ENCODE peak calls at places on chromosomes 11 and 22, in five cellular contexts. G, P, A, I and Z are unnamed samples.

GRCh38 chr11:35035894-35036408 is 103.0 kb upstream of the CD44 start:
- DNase-seq in G (peak), P (peak), A (peak), I (no peak), Z (no peak)

GRCh38 chr22:23431337-23432072 is 148.6 kb downstream of the IGLL1 start:
- DNase-seq in G (no peak), P (no peak), A (no peak), I (no peak), Z (peak)

GRCh38 chr11:8247312-8247711 is 16.4 kb downstream of the LMO1 start:
- DNase-seq in G (no peak), P (no peak), A (peak), I (peak), Z (peak)

GRCh38 chr11:96074551-96075309 is 150.8 kb upstream of the MTMR2 start:
- DNase-seq in G (no peak), P (no peak), A (no peak), I (no peak), Z (no peak)

GRCh38 chr11:1572200-1573076 is at the start of gene DUSP8:
- DNase-seq in G (no peak), P (peak), A (peak), I (peak), Z (peak)

GRCh38 chr11:34176980-34177319 is 71.5 kb downstream of the NAT10 start:
- DNase-seq in G (no peak), P (no peak), A (no peak), I (no peak), Z (no peak)

GRCh38 chr22:22959147-22959827 is 71.7 kb downstream of the IGLL5 start:
- DNase-seq in G (peak), P (peak), A (peak), I (peak), Z (peak)

GRCh38 chr22:43101306-43101705 is 9.2 kb upstream of the BIK start:
- DNase-seq in G (no peak), P (peak), A (no peak), I (no peak), Z (no peak)

GRCh38 chr11:3709977-3710376 is 38.8 kb upstream of the CHRNA10 start:
- DNase-seq in G (no peak), P (no peak), A (peak), I (no peak), Z (no peak)

GRCh38 chr11:32870676-32871075 is 21.9 kb upstream of the QSER1 start:
- DNase-seq in G (no peak), P (no peak), A (no peak), I (no peak), Z (peak)

GRCh38 chr11:128662960-128663359 is 30.9 kb upstream of the FLI1 start:
- DNase-seq in G (no peak), P (no peak), A (no peak), I (no peak), Z (no peak)

GRCh38 chr11:87583931-87584330 is 546.2 kb downstream of the TMEM135 start:
- DNase-seq in G (no peak), P (no peak), A (no peak), I (no peak), Z (no peak)

GRCh38 chr11:76939219-76939631 is 78.5 kb downstream of the ACER3 start:
- DNase-seq in G (no peak), P (peak), A (no peak), I (no peak), Z (peak)

GRCh38 chr11:773425-773824 is 3.9 kb downstream of the GATD1 start:
- DNase-seq in G (no peak), P (no peak), A (no peak), I (no peak), Z (no peak)

GRCh38 chr11:69460540-69461257 is 20.8 kb upstream of the LINC01488 start:
- DNase-seq in G (no peak), P (peak), A (peak), I (no peak), Z (no peak)

GRCh38 chr22:48871176-48871840 is 956.4 kb downstream of the BRD1 start:
- DNase-seq in G (no peak), P (no peak), A (no peak), I (no peak), Z (no peak)

GRCh38 chr11:13338437-13339069 is 61.0 kb downstream of the BMAL1 start:
- DNase-seq in G (no peak), P (peak), A (peak), I (no peak), Z (no peak)

GRCh38 chr11:24747275-24748251 is 250.7 kb downstream of the LUZP2 start:
- DNase-seq in G (no peak), P (no peak), A (no peak), I (no peak), Z (no peak)

GRCh38 chr22:48719978-48720661 is 1107.6 kb downstream of the BRD1 start:
- DNase-seq in G (no peak), P (no peak), A (no peak), I (no peak), Z (peak)

GRCh38 chr11:64250875-64251721 is at the start of gene PLCB3:
- DNase-seq in G (no peak), P (peak), A (peak), I (no peak), Z (peak)

GRCh38 chr11:1305558-1306056 is 3.8 kb downstream of the TOLLIP start:
- DNase-seq in G (no peak), P (no peak), A (no peak), I (no peak), Z (peak)

GRCh38 chr11:14905104-14906033 is 13.3 kb upstream of the CYP2R1 start:
- DNase-seq in G (no peak), P (peak), A (peak), I (peak), Z (peak)

GRCh38 chr22:35517207-35517606 is 23.4 kb upstream of the RASD2 start:
- DNase-seq in G (no peak), P (no peak), A (no peak), I (no peak), Z (peak)

GRCh38 chr11:104106136-104106754 is 57.7 kb downstream of the PDGFD start:
- DNase-seq in G (no peak), P (no peak), A (peak), I (no peak), Z (no peak)

GRCh38 chr11:114082415-114082748 is 22.9 kb downstream of the ZBTB16 start:
- DNase-seq in G (no peak), P (peak), A (peak), I (peak), Z (no peak)

GRCh38 chr11:19345519-19345847 is 104.7 kb upstream of the E2F8 start:
- DNase-seq in G (no peak), P (no peak), A (peak), I (no peak), Z (peak)

GRCh38 chr11:134742228-134742612 is 330.2 kb upstream of the B3GAT1 start:
- DNase-seq in G (no peak), P (peak), A (no peak), I (no peak), Z (no peak)

GRCh38 chr11:93131709-93132108 is 66.1 kb downstream of the SLC36A4 start:
- DNase-seq in G (no peak), P (no peak), A (no peak), I (no peak), Z (peak)

DNA sequence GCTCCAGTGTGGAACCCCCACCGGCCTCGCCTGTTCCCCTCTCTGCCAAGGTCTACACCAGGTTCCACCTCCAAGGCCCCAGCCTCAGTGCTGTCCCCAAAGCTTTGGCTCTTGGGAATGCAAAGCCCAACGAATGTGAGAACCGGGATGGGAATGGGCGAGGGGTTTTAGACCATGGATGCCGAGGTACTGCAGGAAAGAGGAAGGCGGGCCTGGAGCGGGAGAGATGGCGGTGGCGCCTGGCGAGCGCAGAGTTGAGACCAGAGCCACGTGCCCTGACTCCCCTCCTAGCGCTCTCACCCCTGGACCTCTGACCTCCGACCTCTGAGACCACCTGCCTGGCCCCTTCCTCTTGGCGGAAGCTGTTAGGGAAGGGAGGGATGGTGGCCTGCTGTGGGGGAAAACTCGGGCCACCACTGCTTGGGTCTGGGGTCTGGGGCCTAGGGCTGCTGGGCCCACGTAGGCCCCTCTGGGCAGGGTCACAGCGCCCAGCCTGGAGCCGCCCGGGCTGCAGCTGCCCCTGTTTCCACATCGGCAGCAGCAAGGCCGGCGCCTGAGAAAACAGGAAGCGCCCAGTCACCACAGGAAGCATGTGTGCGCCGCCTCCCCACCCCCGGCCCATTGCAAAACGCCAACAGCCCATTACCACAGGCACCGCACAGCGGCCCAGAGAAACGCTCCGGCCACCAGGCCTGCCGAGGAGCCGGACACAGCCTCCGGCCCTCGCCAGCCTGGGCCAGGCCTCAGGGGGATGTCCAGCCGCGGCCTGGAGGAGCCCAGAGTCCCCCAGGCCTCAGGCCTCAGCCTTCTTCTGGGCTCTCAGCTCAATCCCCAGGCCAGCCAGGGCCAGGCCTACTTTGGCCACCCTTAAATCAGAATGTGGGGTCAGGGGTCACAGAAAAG is 13.8 kb upstream of the SLC39A13 start:
- DNase-seq in G (no peak), P (peak), A (no peak), I (no peak), Z (peak)
- H3K4me3 ChIP-seq in G (peak), P (no peak), A (no peak), I (peak), Z (no peak)

GRCh38 chr11:121463689-121464335 is 11.0 kb upstream of the SORL1-AS1 start:
- DNase-seq in G (no peak), P (no peak), A (no peak), I (no peak), Z (no peak)

GRCh38 chr11:121467965-121468364 is 15.2 kb upstream of the SORL1-AS1 start:
- DNase-seq in G (peak), P (no peak), A (peak), I (no peak), Z (no peak)

GRCh38 chr11:121466063-121466794 is 13.5 kb upstream of the SORL1-AS1 start:
- DNase-seq in G (no peak), P (peak), A (peak), I (peak), Z (peak)

GRCh38 chr11:121464352-121464946 is 11.7 kb upstream of the SORL1-AS1 start:
- DNase-seq in G (no peak), P (peak), A (peak), I (no peak), Z (peak)

GRCh38 chr11:121465709-121466062 is 12.9 kb upstream of the SORL1-AS1 start:
- DNase-seq in G (no peak), P (no peak), A (no peak), I (peak), Z (peak)
- H3K27ac ChIP-seq in G (peak), P (no peak), A (no peak), I (peak), Z (no peak)

GRCh38 chr11:61698173-61698965 is 18.2 kb downstream of the DAGLA start:
- DNase-seq in G (no peak), P (no peak), A (no peak), I (no peak), Z (no peak)
- H3K9ac ChIP-seq in G (no peak), P (no peak), A (no peak), I (peak), Z (no peak)

DNA sequence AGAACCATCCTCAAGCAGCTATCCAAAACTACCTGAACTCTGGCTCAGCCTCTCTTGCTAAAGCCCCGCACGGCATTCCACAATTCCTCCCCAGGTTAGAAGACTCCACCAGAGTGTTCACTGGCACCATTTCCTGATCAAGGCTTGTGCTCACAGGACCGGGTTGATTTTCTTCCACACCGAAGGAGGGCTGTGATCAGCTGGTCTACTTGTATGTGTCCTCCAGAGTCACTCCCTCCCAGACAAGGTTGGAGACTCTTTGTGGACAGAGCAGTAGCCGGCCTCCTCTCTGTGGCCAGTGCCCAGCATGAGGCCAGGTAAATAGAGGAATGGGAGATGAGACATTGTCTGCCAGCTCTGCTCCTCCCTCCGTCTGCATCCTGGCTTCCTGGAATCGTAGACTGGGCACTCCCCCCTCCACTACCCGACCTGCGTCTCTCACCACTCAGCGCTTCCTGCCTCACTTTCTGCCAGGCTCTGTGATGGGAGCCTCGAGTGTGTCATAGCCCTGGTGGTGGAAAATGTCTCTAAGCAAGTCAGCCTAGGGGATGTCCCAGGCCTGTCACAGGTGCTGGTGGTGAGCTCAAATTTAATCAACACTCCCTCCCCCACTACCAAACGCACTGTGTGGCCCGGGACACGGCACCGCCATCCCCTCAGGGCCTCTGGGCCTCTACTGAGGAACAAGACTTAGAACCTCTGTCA is 12.5 kb upstream of the TMPRSS6 start:
- DNase-seq in G (peak), P (peak), A (peak), I (peak), Z (peak)
- H3K4me3 ChIP-seq in G (no peak), P (no peak), A (no peak), I (no peak), Z (peak)

GRCh38 chr22:44516841-44517240 is 18.8 kb upstream of the RTL6 start:
- DNase-seq in G (no peak), P (no peak), A (no peak), I (no peak), Z (no peak)

GRCh38 chr22:44521326-44521725 is 23.3 kb upstream of the RTL6 start:
- DNase-seq in G (no peak), P (no peak), A (no peak), I (no peak), Z (no peak)

GRCh38 chr22:44520695-44521094 is 22.7 kb upstream of the RTL6 start:
- DNase-seq in G (no peak), P (no peak), A (peak), I (no peak), Z (no peak)

GRCh38 chr22:44522526-44523170 is 24.6 kb upstream of the RTL6 start:
- DNase-seq in G (no peak), P (no peak), A (no peak), I (no peak), Z (no peak)

DNA sequence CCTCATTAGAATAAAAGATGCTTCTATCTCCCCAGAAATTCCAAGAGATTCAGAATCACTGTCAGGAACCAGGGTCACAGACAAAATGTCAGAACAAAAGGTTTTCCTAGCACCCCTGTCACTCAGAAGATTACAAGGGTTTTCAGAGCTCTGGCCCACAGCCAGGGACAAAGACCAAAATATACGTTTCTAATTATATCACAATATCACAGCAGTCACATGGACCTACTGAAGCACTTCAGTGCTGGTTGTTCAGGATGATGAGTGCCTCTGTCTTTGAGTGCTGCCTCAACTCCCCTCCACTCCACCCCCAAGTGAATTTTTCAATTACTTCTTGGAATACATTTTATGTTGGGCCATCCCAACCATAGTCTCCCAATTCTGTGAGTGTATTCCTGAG is 21.9 kb upstream of the RTL6 start:
- DNase-seq in G (no peak), P (no peak), A (no peak), I (no peak), Z (no peak)
- H3K27ac ChIP-seq in G (no peak), P (no peak), A (no peak), I (no peak), Z (no peak)

DNA sequence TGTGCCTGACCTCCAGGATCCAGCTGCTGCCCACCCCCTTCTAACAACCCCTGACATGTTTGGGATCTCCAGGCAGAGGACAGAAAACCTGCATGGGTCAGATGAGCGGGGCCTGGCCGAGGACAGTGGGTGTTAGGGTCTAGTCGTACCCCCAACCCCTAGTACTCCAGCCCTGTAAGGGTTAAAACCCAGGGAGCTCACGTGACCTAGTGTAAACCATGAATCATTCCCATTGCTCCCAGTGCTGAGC is 89.1 kb upstream of the CRYBB3 start:
- DNase-seq in G (no peak), P (no peak), A (no peak), I (no peak), Z (no peak)
- H3K9ac ChIP-seq in G (no peak), P (peak), A (peak), I (peak), Z (no peak)

DNA sequence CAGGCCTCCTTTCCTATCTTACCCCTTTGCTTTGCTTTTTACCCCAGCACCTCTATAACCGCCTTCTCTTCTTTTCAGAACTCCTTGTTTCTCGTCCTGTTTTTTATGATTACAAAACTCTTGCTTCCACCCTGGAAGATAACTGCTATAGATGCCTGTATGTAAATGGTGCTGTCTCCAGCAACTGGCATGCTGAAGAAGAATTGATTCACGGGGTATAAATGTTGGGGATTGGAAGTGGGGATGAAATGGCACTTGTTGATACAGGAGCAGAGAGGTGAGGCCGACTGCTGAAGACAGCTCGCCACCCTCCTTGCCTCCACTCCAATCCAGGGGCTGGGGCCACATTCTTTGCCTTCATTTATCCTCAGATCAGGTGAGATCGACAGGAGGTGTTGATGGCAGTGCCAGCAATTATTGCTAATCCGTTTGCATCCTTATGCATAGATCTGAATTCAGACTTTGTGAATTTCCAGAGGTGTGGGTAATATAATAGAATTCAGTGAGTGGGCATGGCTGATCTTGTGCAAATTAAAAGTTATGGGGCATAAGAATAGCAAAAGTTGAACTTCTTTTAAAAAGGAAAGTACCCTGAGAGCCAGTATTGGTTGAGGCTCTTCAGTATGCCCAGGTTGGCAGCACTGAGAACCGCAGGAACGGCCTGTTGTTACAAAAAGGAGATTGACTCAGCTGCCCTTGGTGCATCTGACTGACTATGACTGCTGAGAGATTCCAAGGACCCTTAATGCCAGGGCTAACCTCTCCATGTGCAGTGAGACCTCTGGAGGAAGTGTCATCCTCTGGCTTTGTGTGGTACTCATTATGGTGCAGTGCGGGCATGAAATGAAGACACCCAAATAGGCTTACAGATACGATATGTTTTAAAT is 5.3 kb downstream of the NEAT1 start:
- DNase-seq in G (no peak), P (peak), A (peak), I (peak), Z (peak)
- H3K4me3 ChIP-seq in G (peak), P (peak), A (peak), I (peak), Z (peak)

GRCh38 chr22:46971776-46972150 is 209.3 kb downstream of the TBC1D22A start:
- DNase-seq in G (no peak), P (no peak), A (no peak), I (no peak), Z (no peak)

GRCh38 chr22:46969491-46969890 is 207.0 kb downstream of the TBC1D22A start:
- DNase-seq in G (peak), P (no peak), A (no peak), I (no peak), Z (no peak)

GRCh38 chr22:46969961-46970360 is 207.5 kb downstream of the TBC1D22A start:
- DNase-seq in G (no peak), P (no peak), A (no peak), I (no peak), Z (no peak)

GRCh38 chr22:46971141-46971775 is 208.8 kb downstream of the TBC1D22A start:
- DNase-seq in G (no peak), P (peak), A (no peak), I (no peak), Z (peak)

GRCh38 chr22:46970411-46971123 is 208.1 kb downstream of the TBC1D22A start:
- DNase-seq in G (no peak), P (no peak), A (no peak), I (no peak), Z (peak)
- H3K27ac ChIP-seq in G (no peak), P (peak), A (no peak), I (no peak), Z (peak)

DNA sequence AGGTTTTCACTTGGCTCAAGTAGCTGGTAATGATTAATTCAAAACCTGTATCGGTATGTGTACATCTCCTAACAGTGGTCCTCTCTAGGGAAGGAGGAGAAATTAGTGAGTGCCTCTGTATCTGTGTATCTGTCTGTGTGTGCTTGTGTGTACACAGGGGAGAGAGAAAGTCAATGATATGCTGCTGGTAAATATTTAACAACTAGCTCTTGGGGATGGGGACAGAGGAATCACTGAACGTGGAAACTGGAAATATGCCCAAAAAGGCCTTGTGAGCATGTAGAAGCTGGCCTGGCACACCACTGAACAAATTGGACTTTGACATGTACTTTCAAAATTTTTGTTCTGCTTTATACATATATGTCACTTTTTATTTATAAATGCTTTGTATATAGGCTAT is 214.0 kb upstream of the SYN3 start:
- DNase-seq in G (no peak), P (no peak), A (no peak), I (peak), Z (no peak)
- H3K9ac ChIP-seq in G (peak), P (no peak), A (no peak), I (no peak), Z (no peak)